ENCODE peak calls at places on chromosomes 5 and 9, in seven cellular contexts. G is neuronal stem cell, R is H9, Q is IMR-90, X is trophoblast cell, D is H1, H is mesenchymal stem cell. A is an unnamed sample.

GRCh38 chr5:135608761-135609443 is 30.1 kb upstream of the CXCL14 start:
- DNase-seq in G (no peak), R (no peak), Q (no peak), X (no peak), D (no peak), H (no peak), A (no peak)

GRCh38 chr5:126675338-126675737 is 74.6 kb downstream of the PHAX start:
- DNase-seq in G (no peak), R (no peak), Q (no peak), X (no peak), D (no peak), H (no peak), A (peak; percentile 52)

GRCh38 chr5:135517631-135518030 is 18.1 kb downstream of the NEUROG1 start:
- DNase-seq in G (no peak), R (no peak), Q (no peak), X (no peak), D (no peak), H (no peak), A (no peak)

GRCh38 chr5:142391031-142391872 is 66.4 kb upstream of the SPRY4 start:
- DNase-seq in G (no peak), R (no peak), Q (no peak), X (no peak), D (no peak), H (peak; percentile 36), A (no peak)

GRCh38 chr9:7185612-7186011 is 427.8 kb downstream of the KDM4C start:
- DNase-seq in G (no peak), R (peak; percentile 79), Q (peak; percentile 90), X (peak; percentile 88), D (peak; percentile 21), H (peak; percentile 61), A (peak; percentile 99)

GRCh38 chr9:83030391-83031107 is 32.4 kb downstream of the RASEF start:
- DNase-seq in G (no peak), R (no peak), Q (no peak), X (no peak), D (no peak), H (no peak), A (no peak)

GRCh38 chr5:66246621-66247020 is 102.5 kb downstream of the SREK1 start:
- DNase-seq in G (no peak), R (no peak), Q (peak; percentile 68), X (peak; percentile 4), D (no peak), H (peak; percentile 39), A (no peak)

GRCh38 chr5:28344803-28345433 is 1306.5 kb upstream of the CDH9 start:
- DNase-seq in G (peak; percentile 49), R (peak; percentile 29), Q (no peak), X (no peak), D (peak; percentile 2), H (peak; percentile 34), A (peak; percentile 85)

GRCh38 chr5:178126556-178126955 is 4.3 kb upstream of the RMND5B start:
- DNase-seq in G (peak; percentile 31), R (peak; percentile 92), Q (no peak), X (no peak), D (peak; percentile 77), H (no peak), A (peak; percentile 98)

GRCh38 chr5:108515706-108516105 is 133.8 kb upstream of the FBXL17 start:
- DNase-seq in G (no peak), R (no peak), Q (no peak), X (no peak), D (no peak), H (no peak), A (no peak)
- H3K23ac ChIP-seq in G (no peak overlapping the region), R (no peak overlapping the region), Q (no peak overlapping the region), X (no peak overlapping the region), D (no peak overlapping the region), H (no peak overlapping the region), A (no peak overlapping the region)

DNA sequence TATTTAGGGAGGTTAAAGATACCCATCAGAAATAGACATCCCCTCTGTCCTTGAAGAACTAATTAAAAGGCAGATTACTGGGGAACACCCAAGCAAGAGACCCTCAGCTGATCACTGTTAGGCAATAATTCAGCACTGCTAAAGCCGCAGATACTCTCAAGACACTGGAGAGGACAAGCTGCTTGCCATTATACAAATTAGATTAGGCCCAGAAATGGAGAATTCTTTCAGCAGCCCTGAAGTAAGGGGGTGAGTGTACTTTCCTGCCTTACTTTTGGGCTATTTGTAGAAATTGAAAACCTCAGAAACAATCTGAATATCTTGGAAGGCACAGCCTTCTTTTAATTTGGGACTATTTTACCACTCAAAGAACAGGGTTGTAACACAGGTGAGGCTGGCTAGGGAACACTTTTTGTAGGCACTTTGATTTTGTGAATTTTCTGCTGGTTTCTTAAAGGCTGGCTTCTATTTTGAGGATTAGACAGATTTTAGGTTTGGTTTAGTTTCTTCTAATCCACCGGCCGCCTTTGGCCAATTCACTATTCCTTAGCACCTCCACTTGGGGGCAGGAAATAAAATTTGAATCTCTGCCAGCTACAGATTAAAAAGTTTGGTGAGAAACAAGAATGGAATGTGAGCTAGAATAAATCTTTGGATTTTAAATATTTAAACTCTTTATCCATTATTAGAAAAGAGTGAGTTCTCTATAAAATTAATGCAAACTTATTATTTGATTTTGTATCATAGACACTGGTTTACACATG is 106.0 kb downstream of the SMARCA2 start:
- DNase-seq in G (no peak), R (no peak), Q (peak; percentile 56), X (no peak), D (no peak), H (peak; percentile 16), A (no peak)
- H3K79me1 ChIP-seq in G (no peaks in the 10 kb centered on the region), R (no peaks in the 10 kb centered on the region), Q (no peaks in the 10 kb centered on the region), X (no peaks in the 10 kb centered on the region), D (no peaks in the 10 kb centered on the region), H (peaks cover 9% of the 10 kb centered on the region), A (no peaks in the 10 kb centered on the region)

GRCh38 chr9:18668944-18669343 is 195.0 kb downstream of the ADAMTSL1 start:
- DNase-seq in G (no peak), R (peak; percentile 56), Q (no peak), X (no peak), D (peak; percentile 39), H (peak; percentile 5), A (peak; percentile 34)

GRCh38 chr9:18665947-18666346 is 192.0 kb downstream of the ADAMTSL1 start:
- DNase-seq in G (no peak), R (no peak), Q (no peak), X (peak; percentile 80), D (no peak), H (no peak), A (no peak)

GRCh38 chr9:18666348-18666747 is 192.4 kb downstream of the ADAMTSL1 start:
- DNase-seq in G (no peak), R (no peak), Q (peak; percentile 14), X (peak; percentile 80), D (no peak), H (no peak), A (no peak)

GRCh38 chr9:18662320-18662719 is 188.4 kb downstream of the ADAMTSL1 start:
- DNase-seq in G (no peak), R (no peak), Q (no peak), X (no peak), D (no peak), H (no peak), A (peak; percentile 2)

DNA sequence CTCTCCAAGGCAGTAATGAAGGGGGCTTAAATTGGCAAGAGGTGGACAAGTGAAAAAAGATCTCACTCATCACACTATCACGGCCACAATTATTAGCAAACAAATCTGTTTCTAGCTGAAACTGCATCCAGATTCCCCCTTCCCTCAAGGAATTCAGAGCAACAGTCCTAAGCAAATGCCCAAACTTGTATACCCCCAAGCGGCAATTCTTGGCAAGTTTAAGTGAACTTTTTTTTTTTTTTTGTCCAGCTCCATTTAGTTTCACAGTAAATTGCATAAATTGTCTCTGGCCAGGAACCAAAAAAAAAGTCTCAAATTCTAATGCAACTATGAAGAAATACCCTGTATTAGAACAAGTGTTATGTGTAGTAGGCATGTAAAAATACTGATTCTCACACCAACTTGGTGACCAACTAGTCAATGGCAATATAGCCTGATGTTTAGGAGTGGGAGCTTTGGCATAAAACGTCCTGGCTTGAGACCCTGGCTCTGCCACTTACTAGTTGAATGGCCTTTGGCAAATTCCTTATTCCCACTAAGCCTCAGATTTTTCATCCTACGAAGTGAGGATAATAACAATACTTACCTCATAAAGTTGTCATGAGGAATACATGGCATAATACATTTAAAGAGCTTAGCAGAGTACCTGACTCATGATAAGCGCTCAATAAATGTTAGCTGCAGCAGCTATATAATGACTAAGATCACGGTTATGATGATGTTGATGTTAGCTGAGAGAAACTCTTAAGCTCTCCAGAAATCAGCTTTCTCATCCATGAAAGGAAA is 193.2 kb downstream of the ADAMTSL1 start:
- DNase-seq in G (no peak), R (no peak), Q (peak; percentile 43), X (no peak), D (no peak), H (no peak), A (no peak)
- H3K23ac ChIP-seq in G (no peak overlapping the region), R (no peak overlapping the region), Q (no peak overlapping the region), X (no peak overlapping the region), D (no peak overlapping the region), H (no peak overlapping the region), A (no peak overlapping the region)

DNA sequence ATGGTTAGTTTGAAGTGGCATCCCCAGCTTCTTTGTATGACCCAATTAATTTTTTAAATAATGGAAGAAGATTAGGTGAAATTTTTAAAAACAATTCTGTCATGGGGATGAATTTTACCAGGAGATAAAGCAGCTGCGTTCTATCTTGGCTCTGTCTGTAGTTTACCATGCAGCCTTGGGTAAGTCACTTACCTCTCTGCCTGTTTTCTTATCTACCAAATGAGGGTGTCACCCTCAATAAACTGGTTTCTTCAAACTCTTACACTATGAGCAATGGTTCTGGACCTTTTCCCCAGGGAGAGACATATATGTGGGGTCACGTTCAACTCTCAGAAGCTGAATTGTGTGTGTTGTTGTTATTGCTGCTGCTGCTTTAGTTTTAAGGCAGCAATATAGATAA is 71.7 kb downstream of the TEX10 start:
- DNase-seq in G (no peak), R (no peak), Q (no peak), X (no peak), D (no peak), H (no peak), A (no peak)
- H3K79me1 ChIP-seq in G (no peaks in the 10 kb centered on the region), R (no peaks in the 10 kb centered on the region), Q (no peaks in the 10 kb centered on the region), X (no peaks in the 10 kb centered on the region), D (no peaks in the 10 kb centered on the region), H (peaks cover 3% of the 10 kb centered on the region), A (no peaks in the 10 kb centered on the region)

GRCh38 chr9:14301582-14301981 is 12.4 kb downstream of the NFIB start:
- DNase-seq in G (no peak), R (no peak), Q (no peak), X (no peak), D (no peak), H (no peak), A (peak; percentile 69)

GRCh38 chr9:14302405-14302804 is 11.5 kb downstream of the NFIB start:
- DNase-seq in G (no peak), R (no peak), Q (no peak), X (no peak), D (no peak), H (no peak), A (no peak)

GRCh38 chr9:14303526-14303925 is 10.4 kb downstream of the NFIB start:
- DNase-seq in G (no peak), R (no peak), Q (no peak), X (no peak), D (no peak), H (no peak), A (no peak)

GRCh38 chr9:14304242-14304641 is 9.7 kb downstream of the NFIB start:
- DNase-seq in G (no peak), R (no peak), Q (no peak), X (no peak), D (no peak), H (no peak), A (no peak)

DNA sequence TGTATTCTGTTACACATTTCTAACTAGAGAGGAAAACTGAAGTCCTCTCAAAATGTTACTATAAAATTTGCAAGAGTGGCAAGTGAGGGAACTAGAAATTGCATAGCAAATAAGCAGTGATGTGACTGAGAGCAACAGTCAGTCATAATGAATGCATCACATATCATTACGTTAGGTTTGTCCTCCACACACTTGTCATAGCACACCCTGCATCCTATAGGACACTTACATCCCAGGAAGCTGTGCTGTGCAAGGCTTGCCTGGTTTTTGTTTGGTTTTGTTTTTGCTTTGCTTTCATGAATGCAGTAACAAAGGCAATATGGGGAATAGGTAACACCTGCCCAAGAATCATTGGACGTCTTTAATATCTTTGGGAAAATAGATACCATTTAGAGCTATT is 10.8 kb downstream of the NFIB start:
- DNase-seq in G (no peak), R (no peak), Q (no peak), X (no peak), D (no peak), H (no peak), A (no peak)
- H3K23ac ChIP-seq in G (no peak overlapping the region), R (no peak overlapping the region), Q (no peak overlapping the region), X (no peak overlapping the region), D (no peak overlapping the region), H (no peak overlapping the region), A (no peak overlapping the region)